ENCODE peak calls at places on chromosomes 5 and 9, in four cellular contexts. T is anterior cingulate cortex; Z is stimulated activated CD4-positive, alpha-beta T cell treated with anti-CD3 and anti-CD28 coated beads, TNF-alpha, amount 100 ng/mL, for 48 hours; I is ACHN. H is an unnamed sample.
A peak's percentile ranks its signal among the peaks of the same experiment; 100 is the strongest.

GRCh38 chr9:96383165-96383939 is at the start of gene SLC35D2:
- DNase-seq in I (peak; percentile 73), Z (no peak), T (peak; percentile 61), H (peak; percentile 47)

GRCh38 chr5:64100203-64100602 is 65.4 kb upstream of the RNF180 start:
- DNase-seq in T (no peak), Z (no peak), I (no peak), H (no peak)

GRCh38 chr5:149820536-149821503 is 90.7 kb downstream of the PPARGC1B start:
- DNase-seq in I (no peak), T (no peak), Z (no peak), H (no peak)

GRCh38 chr5:162096448-162096847 is 28.9 kb downstream of the GABRG2 start:
- DNase-seq in Z (no peak), T (no peak), I (peak; percentile 38), H (peak; percentile 12)

GRCh38 chr9:130282000-130282700 is 16.6 kb downstream of the HMCN2 start:
- DNase-seq in I (no peak), T (no peak), Z (no peak), H (no peak)

GRCh38 chr9:2465921-2466460 is 155.6 kb upstream of the VLDLR start:
- DNase-seq in I (peak; percentile 80), Z (no peak), T (no peak), H (no peak)

GRCh38 chr9:124008855-124009834 is 2.4 kb upstream of the LHX2 start:
- DNase-seq in T (no peak), Z (no peak), I (no peak), H (peak; percentile 53)

GRCh38 chr5:139407517-139407916 is 3.6 kb upstream of the SPATA24 start:
- DNase-seq in Z (no peak), T (no peak), I (no peak), H (no peak)

GRCh38 chr9:86126998-86127972 is 27.9 kb upstream of the GOLM1 start:
- DNase-seq in Z (no peak), T (peak; percentile 21), I (peak; percentile 95), H (peak; percentile 47)

GRCh38 chr5:65141487-65141886 is 340.2 kb downstream of the ADAMTS6 start:
- DNase-seq in I (no peak), Z (no peak), T (no peak), H (no peak)

GRCh38 chr9:124239249-124240073 is 18.3 kb upstream of the NEK6 start:
- DNase-seq in Z (no peak), I (no peak), T (no peak), H (no peak)

GRCh38 chr9:127008076-127008475 is 93.5 kb downstream of the RALGPS1 start:
- DNase-seq in T (no peak), Z (no peak), I (no peak), H (no peak)

H was measured in D341Med.